ENCODE peak calls at places on chromosome 15, in five cellular contexts. K, N, D, X and F are unnamed samples.

GRCh38 chr15:101563397-101563796 is 73.9 kb upstream of the PCSK6 start:
- DNase-seq in K (no peak), N (no peak), D (no peak), X (no peak), F (no peak)

GRCh38 chr15:69623521-69624513 is 171.2 kb downstream of the RPLP1 start:
- DNase-seq in K (no peak), N (no peak), D (no peak), X (no peak), F (no peak)

GRCh38 chr15:46151786-46152185 is 517.0 kb downstream of the SQOR start:
- DNase-seq in K (no peak), N (no peak), D (no peak), X (no peak), F (no peak)

GRCh38 chr15:89395996-89396395 is 61.4 kb upstream of the POLG start:
- DNase-seq in K (no peak), N (no peak), D (no peak), X (no peak), F (no peak)

GRCh38 chr15:79475312-79475711 is 43.2 kb downstream of the MINAR1 start:
- DNase-seq in K (no peak), N (no peak), D (no peak), X (no peak), F (no peak)

GRCh38 chr15:90711418-90711824 is 5.7 kb upstream of the BLM start:
- DNase-seq in K (no peak), N (no peak), D (no peak), X (no peak), F (no peak)

GRCh38 chr15:88800026-88800425 is 3.2 kb upstream of the ACAN start:
- DNase-seq in K (no peak), N (no peak), D (no peak), X (no peak), F (no peak)

GRCh38 chr15:48426047-48426446 is 94.8 kb downstream of the DUT start:
- DNase-seq in K (no peak), N (no peak), D (no peak), X (no peak), F (no peak)

GRCh38 chr15:101380146-101380545 is 85.1 kb upstream of the SNRPA1 start:
- DNase-seq in K (no peak), N (no peak), D (no peak), X (no peak), F (no peak)

GRCh38 chr15:77419050-77419835 is 661 bp downstream of the PEAK1 start:
- DNase-seq in K (peak; percentile 52), N (no peak), D (peak; percentile 29), X (peak; percentile 17), F (peak; percentile 18)

GRCh38 chr15:63503739-63504246 is 600 bp upstream of the USP3 start:
- DNase-seq in K (peak; percentile 89), N (no peak), D (peak; percentile 82), X (peak; percentile 88), F (peak; percentile 29)

GRCh38 chr15:64324513-64324912 is 31.5 kb downstream of the CSNK1G1 start:
- DNase-seq in K (no peak), N (no peak), D (no peak), X (no peak), F (no peak)

GRCh38 chr15:78317145-78317836 is 17.9 kb upstream of the SKIC8 start:
- DNase-seq in K (no peak), N (no peak), D (no peak), X (no peak), F (no peak)